ENCODE peak calls at places on chromosomes 7 and 10, in nine cellular contexts. One of them, this sample, is unnamed.

GRCh38 chr7:41955475-41956243 is 252.8 kb upstream of the INHBA start:
- DNase-seq in right lobe of liver: peak; percentile 76
- DNase-seq in breast epithelium: peak; percentile 93
- DNase-seq in endothelial cell of umbilical vein: peak; percentile 98
- DNase-seq in transverse colon: peak; percentile 83
- DNase-seq in K562: no peak
- DNase-seq in IMR-90: peak; percentile 99
- DNase-seq in gastrocnemius medialis: peak; percentile 93
- DNase-seq in adrenal gland: peak; percentile 88
- DNase-seq in this sample: peak; percentile 98

GRCh38 chr10:77877461-77878344 is 48.9 kb downstream of the DLG5 start:
- DNase-seq in right lobe of liver: no peak
- DNase-seq in breast epithelium: no peak
- DNase-seq in endothelial cell of umbilical vein: peak; percentile 73
- DNase-seq in transverse colon: peak; percentile 34
- DNase-seq in K562: no peak
- DNase-seq in IMR-90: peak; percentile 82
- DNase-seq in gastrocnemius medialis: peak; percentile 78
- DNase-seq in adrenal gland: peak; percentile 72
- DNase-seq in this sample: no peak

GRCh38 chr7:117458977-117459583 is 20.7 kb upstream of the CFTR start:
- DNase-seq in right lobe of liver: no peak
- DNase-seq in breast epithelium: no peak
- DNase-seq in endothelial cell of umbilical vein: peak; percentile 26
- DNase-seq in transverse colon: no peak
- DNase-seq in K562: peak; percentile 38
- DNase-seq in IMR-90: peak; percentile 44
- DNase-seq in gastrocnemius medialis: no peak
- DNase-seq in adrenal gland: no peak
- DNase-seq in this sample: no peak

GRCh38 chr7:140541513-140542192 is 62.3 kb upstream of the MKRN1 start:
- DNase-seq in right lobe of liver: no peak
- DNase-seq in breast epithelium: no peak
- DNase-seq in endothelial cell of umbilical vein: peak; percentile 25
- DNase-seq in transverse colon: peak; percentile 64
- DNase-seq in K562: peak; percentile 58
- DNase-seq in IMR-90: peak; percentile 96
- DNase-seq in gastrocnemius medialis: peak; percentile 49
- DNase-seq in adrenal gland: peak; percentile 59
- DNase-seq in this sample: no peak

GRCh38 chr7:127378537-127378936 is 14.0 kb downstream of the ZNF800 start:
- DNase-seq in right lobe of liver: no peak
- DNase-seq in breast epithelium: no peak
- DNase-seq in endothelial cell of umbilical vein: no peak
- DNase-seq in transverse colon: no peak
- DNase-seq in K562: no peak
- DNase-seq in IMR-90: no peak
- DNase-seq in gastrocnemius medialis: no peak
- DNase-seq in adrenal gland: no peak
- DNase-seq in this sample: no peak

GRCh38 chr7:87448427-87448826 is 27.1 kb downstream of the ABCB4 start:
- DNase-seq in right lobe of liver: no peak
- DNase-seq in breast epithelium: no peak
- DNase-seq in endothelial cell of umbilical vein: no peak
- DNase-seq in transverse colon: no peak
- DNase-seq in K562: no peak
- DNase-seq in IMR-90: no peak
- DNase-seq in gastrocnemius medialis: no peak
- DNase-seq in adrenal gland: no peak
- DNase-seq in this sample: no peak

GRCh38 chr7:150439926-150440325 is 10.5 kb upstream of the GIMAP8 start:
- DNase-seq in right lobe of liver: no peak
- DNase-seq in breast epithelium: no peak
- DNase-seq in endothelial cell of umbilical vein: no peak
- DNase-seq in transverse colon: no peak
- DNase-seq in K562: no peak
- DNase-seq in IMR-90: peak; percentile 7
- DNase-seq in gastrocnemius medialis: no peak
- DNase-seq in adrenal gland: no peak
- DNase-seq in this sample: no peak

GRCh38 chr10:124157286-124157685 is 63.9 kb upstream of the CHST15 start:
- DNase-seq in right lobe of liver: no peak
- DNase-seq in breast epithelium: no peak
- DNase-seq in endothelial cell of umbilical vein: no peak
- DNase-seq in transverse colon: no peak
- DNase-seq in K562: no peak
- DNase-seq in IMR-90: no peak
- DNase-seq in gastrocnemius medialis: peak; percentile 4
- DNase-seq in adrenal gland: no peak
- DNase-seq in this sample: peak; percentile 28

GRCh38 chr7:15555385-15555859 is 6.4 kb downstream of the AGMO start:
- DNase-seq in right lobe of liver: no peak
- DNase-seq in breast epithelium: no peak
- DNase-seq in endothelial cell of umbilical vein: peak; percentile 73
- DNase-seq in transverse colon: no peak
- DNase-seq in K562: no peak
- DNase-seq in IMR-90: peak; percentile 23
- DNase-seq in gastrocnemius medialis: no peak
- DNase-seq in adrenal gland: no peak
- DNase-seq in this sample: no peak

GRCh38 chr7:38229386-38229785 is 44.0 kb downstream of the TARP start:
- DNase-seq in right lobe of liver: no peak
- DNase-seq in breast epithelium: no peak
- DNase-seq in endothelial cell of umbilical vein: no peak
- DNase-seq in transverse colon: no peak
- DNase-seq in K562: no peak
- DNase-seq in IMR-90: peak; percentile 62
- DNase-seq in gastrocnemius medialis: no peak
- DNase-seq in adrenal gland: no peak
- DNase-seq in this sample: no peak

GRCh38 chr7:107014381-107015023 is 30.0 kb upstream of the PRKAR2B start:
- DNase-seq in right lobe of liver: no peak
- DNase-seq in breast epithelium: no peak
- DNase-seq in endothelial cell of umbilical vein: peak; percentile 32
- DNase-seq in transverse colon: no peak
- DNase-seq in K562: no peak
- DNase-seq in IMR-90: peak; percentile 26
- DNase-seq in gastrocnemius medialis: no peak
- DNase-seq in adrenal gland: no peak
- DNase-seq in this sample: no peak

GRCh38 chr10:131450220-131450765 is 138.8 kb upstream of the TCERG1L start:
- DNase-seq in right lobe of liver: no peak
- DNase-seq in breast epithelium: no peak
- DNase-seq in endothelial cell of umbilical vein: no peak
- DNase-seq in transverse colon: no peak
- DNase-seq in K562: no peak
- DNase-seq in IMR-90: no peak
- DNase-seq in gastrocnemius medialis: no peak
- DNase-seq in adrenal gland: no peak
- DNase-seq in this sample: peak; percentile 50

GRCh38 chr10:131451407-131452015 is 140.0 kb upstream of the TCERG1L start:
- DNase-seq in right lobe of liver: no peak
- DNase-seq in breast epithelium: no peak
- DNase-seq in endothelial cell of umbilical vein: no peak
- DNase-seq in transverse colon: no peak
- DNase-seq in K562: no peak
- DNase-seq in IMR-90: no peak
- DNase-seq in gastrocnemius medialis: no peak
- DNase-seq in adrenal gland: no peak
- DNase-seq in this sample: peak; percentile 77

GRCh38 chr10:131452926-131453771 is 141.6 kb upstream of the TCERG1L start:
- DNase-seq in right lobe of liver: no peak
- DNase-seq in breast epithelium: no peak
- DNase-seq in endothelial cell of umbilical vein: no peak
- DNase-seq in transverse colon: no peak
- DNase-seq in K562: no peak
- DNase-seq in IMR-90: no peak
- DNase-seq in gastrocnemius medialis: no peak
- DNase-seq in adrenal gland: peak; percentile 41
- DNase-seq in this sample: no peak

GRCh38 chr10:131456411-131456810 is 144.9 kb upstream of the TCERG1L start:
- DNase-seq in right lobe of liver: no peak
- DNase-seq in breast epithelium: no peak
- DNase-seq in endothelial cell of umbilical vein: no peak
- DNase-seq in transverse colon: no peak
- DNase-seq in K562: no peak
- DNase-seq in IMR-90: no peak
- DNase-seq in gastrocnemius medialis: no peak
- DNase-seq in adrenal gland: no peak
- DNase-seq in this sample: peak; percentile 62

DNA sequence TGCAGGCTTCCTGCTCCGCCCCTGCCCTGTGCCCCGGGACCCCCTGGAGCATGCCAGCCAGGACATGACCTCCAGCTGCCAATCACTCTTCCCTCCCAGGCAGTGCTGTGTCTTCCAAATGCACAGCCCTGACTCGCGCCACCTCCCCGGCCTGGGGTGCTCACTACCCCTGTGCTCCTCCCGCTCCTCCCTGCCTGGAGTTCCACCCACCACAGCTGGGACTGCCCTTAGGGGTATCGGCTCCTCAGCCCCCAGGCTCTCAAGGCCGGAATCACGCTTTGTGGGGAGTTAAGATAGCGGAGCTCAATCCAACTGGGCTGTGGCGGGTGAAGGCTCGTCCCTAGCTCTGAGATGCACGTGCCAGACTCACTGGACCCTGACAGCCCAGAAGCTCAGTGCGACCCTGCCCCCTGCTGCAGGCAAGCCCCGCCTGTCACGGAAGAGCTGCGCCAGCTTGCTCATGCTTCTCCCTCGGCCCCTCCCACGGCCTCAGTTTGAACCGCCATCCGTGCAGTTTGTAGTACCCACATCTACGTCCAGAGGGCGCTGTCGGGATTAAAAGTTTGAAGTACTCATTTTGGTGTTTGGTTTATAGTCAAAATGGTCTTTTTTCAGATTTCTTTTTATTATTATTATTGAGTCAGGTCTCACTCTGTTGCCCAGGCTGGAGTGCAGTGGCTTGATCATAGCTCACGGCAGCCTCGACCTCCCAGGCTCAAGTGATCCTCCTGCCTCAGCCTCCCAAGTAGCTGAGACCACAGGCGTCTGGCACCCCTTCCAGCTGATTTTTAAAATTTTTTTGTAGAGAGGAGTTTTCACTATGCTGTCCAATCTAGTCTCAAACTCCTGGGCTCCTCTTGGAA is 142.5 kb upstream of the TCERG1L start:
- DNase-seq in right lobe of liver: no peak
- DNase-seq in breast epithelium: peak; percentile 74
- DNase-seq in endothelial cell of umbilical vein: no peak
- DNase-seq in transverse colon: peak; percentile 25
- DNase-seq in K562: peak; percentile 68
- DNase-seq in IMR-90: no peak
- DNase-seq in gastrocnemius medialis: peak; percentile 33
- DNase-seq in adrenal gland: peak; percentile 80
- DNase-seq in this sample: peak; percentile 91
- H3K4me3 ChIP-seq in right lobe of liver: no peak overlapping the region
- H3K4me3 ChIP-seq in breast epithelium: peak overlapping the region; percentile 4
- H3K4me3 ChIP-seq in endothelial cell of umbilical vein: no peak overlapping the region
- H3K4me3 ChIP-seq in transverse colon: no peak overlapping the region
- H3K4me3 ChIP-seq in K562: no peak overlapping the region
- H3K4me3 ChIP-seq in IMR-90: no peak overlapping the region
- H3K4me3 ChIP-seq in gastrocnemius medialis: peak overlapping the region; percentile 16
- H3K4me3 ChIP-seq in adrenal gland: no peak overlapping the region
- H3K4me3 ChIP-seq in this sample: no peak overlapping the region

GRCh38 chr7:151658778-151659177 is 139.1 kb upstream of the RHEB start:
- DNase-seq in right lobe of liver: no peak
- DNase-seq in breast epithelium: no peak
- DNase-seq in endothelial cell of umbilical vein: no peak
- DNase-seq in transverse colon: no peak
- DNase-seq in K562: no peak
- DNase-seq in IMR-90: peak; percentile 51
- DNase-seq in gastrocnemius medialis: no peak
- DNase-seq in adrenal gland: no peak
- DNase-seq in this sample: no peak
- TF ChIP-seq POLR2A in right lobe of liver: no peak
- TF ChIP-seq POLR2A in breast epithelium: no peak
- TF ChIP-seq POLR2A in endothelial cell of umbilical vein: no peak
- TF ChIP-seq POLR2A in transverse colon: no peak
- TF ChIP-seq POLR2A in K562: no peak
- TF ChIP-seq POLR2A in IMR-90: no peak
- TF ChIP-seq POLR2A in gastrocnemius medialis: no peak
- TF ChIP-seq POLR2A in adrenal gland: no peak
- TF ChIP-seq POLR2A in this sample: no peak

DNA sequence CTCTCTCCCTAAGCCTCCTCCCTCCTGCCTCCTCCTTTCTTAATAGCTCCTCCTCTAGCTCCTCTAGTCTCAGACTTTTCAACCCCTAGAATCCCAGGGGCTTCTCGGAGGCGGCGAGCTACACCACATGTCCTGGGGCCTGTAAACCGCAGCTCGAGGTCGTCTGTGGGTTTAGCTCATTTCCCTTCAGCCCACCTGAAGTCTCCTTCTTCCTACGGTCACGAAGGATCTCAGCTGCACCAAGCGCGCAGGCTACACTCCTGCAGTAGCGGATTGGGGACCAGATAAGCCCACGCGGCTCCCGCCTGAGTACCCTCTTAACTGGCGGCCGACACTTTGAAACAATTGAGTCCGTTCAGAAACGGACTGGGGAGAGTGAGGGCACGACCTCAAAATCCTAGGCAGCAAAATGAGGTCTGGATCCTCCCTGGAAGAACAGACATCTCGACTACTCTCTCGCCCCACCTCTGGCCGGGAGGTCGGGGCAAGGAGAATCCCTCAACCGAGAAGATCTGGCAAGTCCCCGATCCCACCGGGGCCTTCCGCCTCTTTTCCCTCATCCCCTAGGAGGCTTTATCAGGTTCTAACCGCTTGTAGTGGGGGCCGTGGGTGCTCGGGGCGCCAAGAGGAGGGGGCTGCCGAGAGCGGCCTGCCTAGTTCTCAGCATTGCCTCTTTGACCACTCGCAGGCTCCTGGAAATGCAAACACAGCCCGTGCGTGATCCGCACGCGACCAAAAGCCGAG is 1.3 kb upstream of the SORCS3 start:
- DNase-seq in right lobe of liver: no peak
- DNase-seq in breast epithelium: no peak
- DNase-seq in endothelial cell of umbilical vein: no peak
- DNase-seq in transverse colon: no peak
- DNase-seq in K562: no peak
- DNase-seq in IMR-90: no peak
- DNase-seq in gastrocnemius medialis: no peak
- DNase-seq in adrenal gland: no peak
- DNase-seq in this sample: no peak
- H3K4me3 ChIP-seq in right lobe of liver: no peak overlapping the region
- H3K4me3 ChIP-seq in breast epithelium: no peak overlapping the region
- H3K4me3 ChIP-seq in endothelial cell of umbilical vein: no peak overlapping the region
- H3K4me3 ChIP-seq in transverse colon: no peak overlapping the region
- H3K4me3 ChIP-seq in K562: no peak overlapping the region
- H3K4me3 ChIP-seq in IMR-90: no peak overlapping the region
- H3K4me3 ChIP-seq in gastrocnemius medialis: peak overlapping the region; percentile 2
- H3K4me3 ChIP-seq in adrenal gland: no peak overlapping the region
- H3K4me3 ChIP-seq in this sample: no peak overlapping the region

DNA sequence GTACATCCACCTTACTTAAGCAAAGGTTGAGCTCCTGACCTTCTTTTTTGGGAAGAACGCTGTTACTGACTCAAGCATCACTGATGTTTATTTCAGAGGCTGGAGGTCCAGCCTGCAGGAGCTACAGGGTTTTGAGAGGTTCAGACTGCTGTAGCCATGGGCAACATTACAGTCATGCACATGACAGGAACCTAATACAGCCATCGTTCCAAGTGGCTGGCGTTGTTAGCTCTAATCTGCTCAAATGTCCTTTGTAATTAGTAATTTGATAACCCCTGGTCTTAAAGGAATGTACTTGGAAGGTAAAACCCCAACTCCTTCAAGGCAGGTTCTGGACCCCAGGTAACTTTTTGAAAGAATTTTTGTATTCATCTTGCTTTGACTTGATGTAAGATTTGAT is 34.8 kb upstream of the FOXI2 start:
- DNase-seq in right lobe of liver: no peak
- DNase-seq in breast epithelium: no peak
- DNase-seq in endothelial cell of umbilical vein: no peak
- DNase-seq in transverse colon: no peak
- DNase-seq in K562: no peak
- DNase-seq in IMR-90: no peak
- DNase-seq in gastrocnemius medialis: no peak
- DNase-seq in adrenal gland: no peak
- DNase-seq in this sample: no peak
- TF ChIP-seq POLR2A in right lobe of liver: no peak
- TF ChIP-seq POLR2A in breast epithelium: no peak
- TF ChIP-seq POLR2A in endothelial cell of umbilical vein: no peak
- TF ChIP-seq POLR2A in transverse colon: no peak
- TF ChIP-seq POLR2A in K562: no peak
- TF ChIP-seq POLR2A in IMR-90: no peak
- TF ChIP-seq POLR2A in gastrocnemius medialis: no peak
- TF ChIP-seq POLR2A in adrenal gland: no peak
- TF ChIP-seq POLR2A in this sample: no peak